ENCODE peak calls at places on chromosomes 2 and 18, in nine cellular contexts. D is activated effector memory CD4-positive, alpha-beta T cell treated with anti-CD3 and anti-CD28 coated beads, Interleukin-2, amount 50 U/mL, for 16 hours; A is HAP-1; U is GM13976; L is memory B cell; M is mammary epithelial cell; H is CD4-positive, alpha-beta T cell; Y is HEK293T; C is stimulated activated CD4-positive, alpha-beta T cell treated with anti-CD3 and anti-CD28 coated beads, Interleukin-15, amount 100 ng/mL, for 1 hour. Q is an unnamed sample.
A peak's percentile ranks its signal among the peaks of the same experiment; 100 is the strongest.

GRCh38 chr2:101089419-101089818 is 61.8 kb downstream of the TBC1D8 start:
- DNase-seq in D (no peak), U (peak; percentile 75), M (no peak), L (peak; percentile 3), Y (no peak), A (no peak), H (no peak), C (no peak), Q (no peak)

GRCh38 chr2:152606081-152606480 is 111.2 kb downstream of the PRPF40A start:
- DNase-seq in D (no peak), Y (no peak), H (no peak), C (no peak), M (no peak), A (no peak), U (no peak), L (no peak), Q (no peak)

GRCh38 chr2:61426267-61426897 is 44.5 kb downstream of the USP34 start:
- DNase-seq in A (peak; percentile 76), M (peak; percentile 11), Y (peak; percentile 73), C (peak; percentile 57), H (peak; percentile 69), D (peak; percentile 88), L (peak; percentile 76), U (peak; percentile 73), Q (peak; percentile 62)

GRCh38 chr2:121776885-121777698 is 21.6 kb downstream of the TSN start:
- DNase-seq in A (no peak), C (no peak), M (no peak), D (no peak), L (no peak), H (no peak), Y (no peak), U (no peak), Q (no peak)

GRCh38 chr2:199485732-199486335 is 28.1 kb upstream of the SATB2 start:
- DNase-seq in L (no peak), D (no peak), U (peak; percentile 49), M (peak; percentile 35), C (no peak), Y (peak; percentile 70), H (no peak), A (peak; percentile 89), Q (no peak)

GRCh38 chr2:23420091-23420839 is 35.3 kb downstream of the KLHL29 start:
- DNase-seq in D (no peak), C (no peak), H (no peak), Y (no peak), A (peak; percentile 1), M (no peak), L (no peak), U (no peak), Q (no peak)

GRCh38 chr2:29050591-29050990 is 23.7 kb downstream of the PCARE start:
- DNase-seq in L (no peak), C (no peak), Y (no peak), D (no peak), H (no peak), U (no peak), A (no peak), M (no peak), Q (no peak)

GRCh38 chr2:205879362-205879761 is 197.1 kb downstream of the NRP2 start:
- DNase-seq in D (no peak), Y (no peak), L (no peak), U (no peak), M (no peak), H (no peak), A (no peak), C (no peak), Q (no peak)

GRCh38 chr18:63407734-63408133 is 14.5 kb downstream of the VPS4B start:
- DNase-seq in D (no peak), H (no peak), A (no peak), L (no peak), M (peak; percentile 29), C (no peak), U (no peak), Y (no peak), Q (no peak)

GRCh38 chr2:220478305-220479058 is 851.1 kb downstream of the SLC4A3 start:
- DNase-seq in U (no peak), H (no peak), M (no peak), Y (no peak), D (no peak), C (no peak), L (no peak), A (no peak), Q (no peak)

GRCh38 chr2:9205963-9206948 is at the start of gene ASAP2:
- DNase-seq in U (peak; percentile 80), M (peak; percentile 70), L (peak; percentile 7), H (no peak), A (peak; percentile 77), D (peak; percentile 68), C (peak; percentile 16), Y (peak; percentile 85), Q (peak; percentile 22)

GRCh38 chr18:45844938-45845337 is 19.5 kb downstream of the SIGLEC15 start:
- DNase-seq in U (no peak), L (no peak), M (no peak), D (no peak), H (no peak), C (no peak), A (no peak), Y (no peak), Q (no peak)

GRCh38 chr2:118816669-118817068 is 30.8 kb downstream of the EN1 start:
- DNase-seq in A (no peak), H (no peak), M (no peak), D (no peak), Y (no peak), C (no peak), L (no peak), U (no peak), Q (no peak)

GRCh38 chr18:3554091-3554601 is 104.2 kb downstream of the TGIF1 start:
- DNase-seq in D (no peak), L (no peak), H (no peak), C (no peak), U (no peak), Y (no peak), M (no peak), A (peak; percentile 25), Q (no peak)

GRCh38 chr2:234130734-234131133 is 80.2 kb downstream of the SPP2 start:
- DNase-seq in U (no peak), C (no peak), L (no peak), Y (no peak), H (no peak), M (no peak), D (no peak), A (no peak), Q (no peak)

GRCh38 chr2:10717630-10718029 is 3.8 kb upstream of the ATP6V1C2 start:
- DNase-seq in C (no peak), U (no peak), A (no peak), H (no peak), D (no peak), M (peak; percentile 85), L (no peak), Y (no peak), Q (no peak)

GRCh38 chr2:180555391-180555965 is 424.9 kb upstream of the UBE2E3 start:
- DNase-seq in U (no peak), Y (no peak), L (no peak), D (no peak), A (no peak), M (no peak), C (no peak), H (no peak), Q (no peak)

GRCh38 chr2:101828267-101829017 is 130.9 kb downstream of the MAP4K4 start:
- DNase-seq in U (no peak), A (no peak), Y (no peak), C (no peak), L (no peak), M (no peak), D (no peak), H (no peak), Q (no peak)

GRCh38 chr2:200749631-200750322 is 61.9 kb upstream of the BZW1 start:
- DNase-seq in A (no peak), L (no peak), M (no peak), C (no peak), Y (no peak), D (no peak), U (no peak), H (no peak), Q (no peak)